ENCODE peak calls at places on chromosomes 16 and 17, in five cellular contexts. One of them, this sample, is unnamed. For H3K4me1, the result is how much of the 10 kb centered on the place peaks cover.

GRCh38 chr16:73037331-73037745 is 10.6 kb downstream of the ZFHX3 start:
- DNase-seq in H9: no peak
- DNase-seq in neural progenitor cell: no peak
- DNase-seq in H1: no peak
- DNase-seq in DND-41: no peak
- DNase-seq in this sample: no peak

GRCh38 chr17:79294459-79295071 is 219.9 kb downstream of the ENGASE start:
- DNase-seq in H9: peak
- DNase-seq in neural progenitor cell: peak
- DNase-seq in H1: peak
- DNase-seq in DND-41: peak
- DNase-seq in this sample: peak

GRCh38 chr17:43405861-43406260 is 7.1 kb downstream of the ARL4D start:
- DNase-seq in H9: no peak
- DNase-seq in neural progenitor cell: no peak
- DNase-seq in H1: no peak
- DNase-seq in DND-41: no peak
- DNase-seq in this sample: no peak

GRCh38 chr16:1979271-1980025 is 1.8 kb downstream of the NOXO1 start:
- DNase-seq in H9: peak
- DNase-seq in neural progenitor cell: peak
- DNase-seq in H1: peak
- DNase-seq in DND-41: no peak
- DNase-seq in this sample: no peak

GRCh38 chr16:58733248-58733670 is 857 bp downstream of the GOT2 start:
- DNase-seq in H9: no peak
- DNase-seq in neural progenitor cell: no peak
- DNase-seq in H1: no peak
- DNase-seq in DND-41: no peak
- DNase-seq in this sample: peak

GRCh38 chr17:78745407-78746088 is 36.5 kb downstream of the CYTH1 start:
- DNase-seq in H9: no peak
- DNase-seq in neural progenitor cell: peak
- DNase-seq in H1: no peak
- DNase-seq in DND-41: peak
- DNase-seq in this sample: peak

GRCh38 chr17:2053380-2054261 is 1.3 kb upstream of the HIC1 start:
- DNase-seq in H9: peak
- DNase-seq in neural progenitor cell: peak
- DNase-seq in H1: peak
- DNase-seq in DND-41: peak
- DNase-seq in this sample: peak

GRCh38 chr16:11636172-11636721 is 32.0 kb upstream of the SNN start:
- DNase-seq in H9: peak
- DNase-seq in neural progenitor cell: peak
- DNase-seq in H1: peak
- DNase-seq in DND-41: no peak
- DNase-seq in this sample: no peak

GRCh38 chr17:14717849-14718248 is 417.0 kb downstream of the HS3ST3B1 start:
- DNase-seq in H9: no peak
- DNase-seq in neural progenitor cell: no peak
- DNase-seq in H1: no peak
- DNase-seq in DND-41: peak
- DNase-seq in this sample: no peak

GRCh38 chr16:9091867-9092281 is 430 bp downstream of the HAPSTR1 start:
- DNase-seq in H9: no peak
- DNase-seq in neural progenitor cell: no peak
- DNase-seq in H1: peak
- DNase-seq in DND-41: peak
- DNase-seq in this sample: peak

GRCh38 chr16:57735755-57736418 is at the start of gene KATNB1:
- DNase-seq in H9: no peak
- DNase-seq in neural progenitor cell: no peak
- DNase-seq in H1: no peak
- DNase-seq in DND-41: no peak
- DNase-seq in this sample: no peak

GRCh38 chr16:81513204-81514040 is 68.8 kb downstream of the CMIP start:
- DNase-seq in H9: peak
- DNase-seq in neural progenitor cell: peak
- DNase-seq in H1: peak
- DNase-seq in DND-41: no peak
- DNase-seq in this sample: no peak

GRCh38 chr17:58911741-58912343 is 156.2 kb downstream of the PPM1E start:
- DNase-seq in H9: peak
- DNase-seq in neural progenitor cell: peak
- DNase-seq in H1: no peak
- DNase-seq in DND-41: no peak
- DNase-seq in this sample: no peak

GRCh38 chr17:57986841-57987581 is 1.0 kb downstream of the VEZF1 start:
- DNase-seq in H9: no peak
- DNase-seq in neural progenitor cell: peak
- DNase-seq in H1: no peak
- DNase-seq in DND-41: peak
- DNase-seq in this sample: no peak

GRCh38 chr16:931651-932500 is 38.9 kb downstream of the LMF1 start:
- DNase-seq in H9: no peak
- DNase-seq in neural progenitor cell: no peak
- DNase-seq in H1: no peak
- DNase-seq in DND-41: no peak
- DNase-seq in this sample: no peak

GRCh38 chr17:19262650-19263620 is 25.8 kb downstream of the EPN2 start:
- DNase-seq in H9: no peak
- DNase-seq in neural progenitor cell: no peak
- DNase-seq in H1: no peak
- DNase-seq in DND-41: no peak
- DNase-seq in this sample: no peak

GRCh38 chr17:63240106-63240505 is 206.0 kb downstream of the CYB561 start:
- DNase-seq in H9: no peak
- DNase-seq in neural progenitor cell: no peak
- DNase-seq in H1: no peak
- DNase-seq in DND-41: no peak
- DNase-seq in this sample: no peak

GRCh38 chr16:68901910-68902309 is 58.6 kb downstream of the TANGO6 start:
- DNase-seq in H9: no peak
- DNase-seq in neural progenitor cell: no peak
- DNase-seq in H1: no peak
- DNase-seq in DND-41: no peak
- DNase-seq in this sample: no peak

GRCh38 chr16:62869837-62870236 is 833.6 kb upstream of the CDH8 start:
- DNase-seq in H9: no peak
- DNase-seq in neural progenitor cell: no peak
- DNase-seq in H1: no peak
- DNase-seq in DND-41: no peak
- DNase-seq in this sample: no peak

GRCh38 chr17:59618894-59619312 is 792 bp upstream of the CLTC start:
- DNase-seq in H9: no peak
- DNase-seq in neural progenitor cell: peak
- DNase-seq in H1: no peak
- DNase-seq in DND-41: no peak
- DNase-seq in this sample: no peak

GRCh38 chr17:9150407-9151090 is 129.2 kb downstream of the NTN1 start:
- DNase-seq in H9: no peak
- DNase-seq in neural progenitor cell: peak
- DNase-seq in H1: no peak
- DNase-seq in DND-41: no peak
- DNase-seq in this sample: no peak

GRCh38 chr17:64306850-64307463 is 43.9 kb upstream of the TEX2 start:
- DNase-seq in H9: peak
- DNase-seq in neural progenitor cell: peak
- DNase-seq in H1: peak
- DNase-seq in DND-41: peak
- DNase-seq in this sample: peak

GRCh38 chr16:1980026-1980769 is 1.1 kb downstream of the NOXO1 start:
- DNase-seq in H9: no peak
- DNase-seq in neural progenitor cell: peak
- DNase-seq in H1: peak
- DNase-seq in DND-41: no peak
- DNase-seq in this sample: no peak

GRCh38 chr17:62732125-62732524 is 76.0 kb downstream of the MARCHF10 start:
- DNase-seq in H9: peak
- DNase-seq in neural progenitor cell: no peak
- DNase-seq in H1: no peak
- DNase-seq in DND-41: no peak
- DNase-seq in this sample: no peak

GRCh38 chr17:55444471-55445441 is 23.1 kb upstream of the MMD start:
- DNase-seq in H9: no peak
- DNase-seq in neural progenitor cell: peak
- DNase-seq in H1: no peak
- DNase-seq in DND-41: no peak
- DNase-seq in this sample: no peak

GRCh38 chr17:29862951-29863350 is 67.1 kb downstream of the SSH2 start:
- DNase-seq in H9: no peak
- DNase-seq in neural progenitor cell: no peak
- DNase-seq in H1: no peak
- DNase-seq in DND-41: no peak
- DNase-seq in this sample: no peak

GRCh38 chr17:50835563-50836231 is at the start of gene WFIKKN2:
- DNase-seq in H9: peak
- DNase-seq in neural progenitor cell: peak
- DNase-seq in H1: no peak
- DNase-seq in DND-41: no peak
- DNase-seq in this sample: no peak

GRCh38 chr16:50653633-50654524 is 27.2 kb downstream of the SNX20 start:
- DNase-seq in H9: no peak
- DNase-seq in neural progenitor cell: peak
- DNase-seq in H1: no peak
- DNase-seq in DND-41: no peak
- DNase-seq in this sample: no peak

GRCh38 chr17:74206332-74206818 is 2.9 kb downstream of the RPL38 start:
- DNase-seq in H9: no peak
- DNase-seq in neural progenitor cell: no peak
- DNase-seq in H1: no peak
- DNase-seq in DND-41: no peak
- DNase-seq in this sample: no peak

DNA sequence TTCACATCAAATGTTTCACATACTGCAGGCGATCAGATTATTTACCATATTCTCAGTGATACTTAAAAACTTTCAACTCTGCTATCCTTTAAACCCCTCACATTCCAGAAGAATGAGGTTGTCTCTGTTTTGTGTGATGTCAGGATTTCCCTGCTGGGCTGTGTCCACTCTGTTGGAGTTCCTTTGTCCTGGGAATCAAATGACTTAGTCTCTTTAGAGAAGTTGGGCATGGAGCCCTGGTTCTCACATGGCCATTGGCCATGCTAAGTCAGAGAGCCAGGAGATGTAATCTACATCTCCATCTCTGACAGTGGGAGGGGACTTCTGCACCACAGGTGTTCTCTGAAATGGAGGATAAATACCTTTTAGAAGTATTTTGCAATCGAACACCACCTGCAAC is 205.1 kb upstream of the MAF start:
- DNase-seq in H9: no peak
- DNase-seq in neural progenitor cell: peak
- DNase-seq in H1: no peak
- DNase-seq in DND-41: no peak
- DNase-seq in this sample: no peak
- H3K4me1 ChIP-seq in H9: under half
- H3K4me1 ChIP-seq in neural progenitor cell: under half
- H3K4me1 ChIP-seq in H1: under half
- H3K4me1 ChIP-seq in DND-41: under half
- H3K4me1 ChIP-seq in this sample: under half

DNA sequence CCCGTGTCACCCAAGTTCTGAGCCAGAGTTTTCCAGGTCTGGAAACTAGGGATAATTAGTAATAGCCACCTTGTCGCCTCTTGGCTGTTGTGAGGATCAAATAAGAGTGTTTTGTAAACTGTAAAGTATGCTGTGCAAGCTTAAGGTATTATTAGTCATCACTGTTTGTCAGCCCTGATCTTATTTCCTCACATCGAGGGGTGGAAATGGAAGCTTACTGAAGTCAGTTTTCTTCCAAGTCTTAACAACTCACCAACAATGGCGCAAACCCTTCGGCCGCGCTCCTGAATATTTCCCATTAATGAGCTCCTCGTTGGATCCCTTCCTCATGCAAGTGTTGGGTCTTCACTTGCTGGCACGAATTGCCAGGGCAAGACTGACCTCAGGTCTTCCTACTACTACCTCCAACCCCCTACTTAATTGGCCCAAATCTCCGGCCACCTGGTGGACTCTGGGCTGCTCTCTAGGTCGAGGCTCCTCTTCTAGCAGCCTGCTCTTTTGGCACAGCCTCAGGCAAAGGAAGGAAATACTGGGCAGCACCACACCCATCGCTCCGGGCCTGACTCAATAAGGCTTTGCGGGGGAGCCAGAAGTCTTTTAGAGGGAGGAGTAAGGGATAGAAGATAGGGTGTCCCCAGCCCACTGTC is 874 bp upstream of the SLC35B1 start:
- DNase-seq in H9: peak
- DNase-seq in neural progenitor cell: peak
- DNase-seq in H1: peak
- DNase-seq in DND-41: no peak
- DNase-seq in this sample: no peak
- TF ChIP-seq CTCF in H9: peak
- TF ChIP-seq CTCF in neural progenitor cell: no peak
- TF ChIP-seq CTCF in H1: no peak
- TF ChIP-seq CTCF in DND-41: no peak
- TF ChIP-seq CTCF in this sample: peak

GRCh38 chr16:20905576-20905975 is 5.0 kb downstream of the LYRM1 start:
- DNase-seq in H9: no peak
- DNase-seq in neural progenitor cell: no peak
- DNase-seq in H1: no peak
- DNase-seq in DND-41: no peak
- DNase-seq in this sample: no peak
- H3K4me2 ChIP-seq in H9: no peak
- H3K4me2 ChIP-seq in neural progenitor cell: peak
- H3K4me2 ChIP-seq in H1: no peak
- H3K4me2 ChIP-seq in DND-41: no peak
- H3K4me2 ChIP-seq in this sample: no peak

GRCh38 chr17:921161-921560 is 58.4 kb downstream of the NXN start:
- DNase-seq in H9: no peak
- DNase-seq in neural progenitor cell: no peak
- DNase-seq in H1: no peak
- DNase-seq in DND-41: no peak
- DNase-seq in this sample: no peak

GRCh38 chr17:923633-924032 is 55.9 kb downstream of the NXN start:
- DNase-seq in H9: no peak
- DNase-seq in neural progenitor cell: no peak
- DNase-seq in H1: no peak
- DNase-seq in DND-41: no peak
- DNase-seq in this sample: no peak

GRCh38 chr17:917391-917811 is 62.2 kb downstream of the NXN start:
- DNase-seq in H9: no peak
- DNase-seq in neural progenitor cell: no peak
- DNase-seq in H1: no peak
- DNase-seq in DND-41: no peak
- DNase-seq in this sample: no peak

GRCh38 chr17:918102-918740 is 61.4 kb downstream of the NXN start:
- DNase-seq in H9: no peak
- DNase-seq in neural progenitor cell: no peak
- DNase-seq in H1: no peak
- DNase-seq in DND-41: no peak
- DNase-seq in this sample: no peak

DNA sequence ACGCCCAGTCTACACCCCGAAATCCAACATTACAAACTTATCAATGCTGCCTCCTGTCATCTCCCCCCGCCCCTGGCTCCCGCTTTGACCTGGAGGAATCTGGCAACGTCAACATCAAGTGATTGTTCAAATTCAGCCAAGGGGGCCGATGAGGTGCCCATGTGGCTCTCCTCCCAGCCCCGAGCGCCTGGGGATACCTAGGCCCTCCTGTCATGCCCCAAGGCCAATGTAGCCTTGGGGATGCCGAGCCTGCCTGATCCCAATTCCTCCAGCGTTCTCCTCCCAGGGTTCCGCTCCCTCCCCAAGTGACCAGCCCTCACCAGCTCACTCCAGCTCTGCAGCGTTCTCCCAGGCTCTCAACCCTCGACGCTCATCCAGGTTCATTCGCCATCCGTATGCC is 59.4 kb downstream of the NXN start:
- DNase-seq in H9: no peak
- DNase-seq in neural progenitor cell: no peak
- DNase-seq in H1: no peak
- DNase-seq in DND-41: no peak
- DNase-seq in this sample: no peak
- H3K4me1 ChIP-seq in H9: under half
- H3K4me1 ChIP-seq in neural progenitor cell: under half
- H3K4me1 ChIP-seq in H1: under half
- H3K4me1 ChIP-seq in DND-41: under half
- H3K4me1 ChIP-seq in this sample: under half